ENCODE peak calls at places on chromosomes 13 and 19, in six cellular contexts. One of them, this sample, is unnamed.

GRCh38 chr13:106599875-106600797 is 32.2 kb upstream of the ARGLU1 start:
- DNase-seq in uterus: no peak
- DNase-seq in suprapubic skin: no peak
- DNase-seq in transverse colon: no peak
- DNase-seq in H1: no peak
- DNase-seq in breast epithelium: no peak
- DNase-seq in this sample: peak

GRCh38 chr19:10634881-10635463 is 9.6 kb downstream of the SLC44A2 start:
- DNase-seq in transverse colon: no peak
- DNase-seq in breast epithelium: no peak
- DNase-seq in uterus: no peak
- DNase-seq in suprapubic skin: no peak
- DNase-seq in H1: no peak
- DNase-seq in this sample: no peak

GRCh38 chr19:38424272-38424671 is 1.7 kb downstream of the RASGRP4 start:
- DNase-seq in transverse colon: no peak
- DNase-seq in suprapubic skin: no peak
- DNase-seq in H1: no peak
- DNase-seq in breast epithelium: no peak
- DNase-seq in uterus: no peak
- DNase-seq in this sample: no peak

GRCh38 chr19:47891923-47892666 is 6.0 kb upstream of the SULT2A1 start:
- DNase-seq in suprapubic skin: no peak
- DNase-seq in uterus: no peak
- DNase-seq in H1: no peak
- DNase-seq in transverse colon: no peak
- DNase-seq in breast epithelium: no peak
- DNase-seq in this sample: no peak

GRCh38 chr13:35475131-35475959 is 1.1 kb downstream of the MAB21L1 start:
- DNase-seq in suprapubic skin: no peak
- DNase-seq in breast epithelium: no peak
- DNase-seq in transverse colon: peak
- DNase-seq in uterus: no peak
- DNase-seq in H1: peak
- DNase-seq in this sample: peak

GRCh38 chr13:51453959-51454703 is 1.3 kb upstream of the INTS6 start:
- DNase-seq in suprapubic skin: no peak
- DNase-seq in transverse colon: peak
- DNase-seq in breast epithelium: no peak
- DNase-seq in H1: no peak
- DNase-seq in uterus: peak
- DNase-seq in this sample: peak

GRCh38 chr13:79825959-79826358 is 345.0 kb downstream of the NDFIP2 start:
- DNase-seq in suprapubic skin: no peak
- DNase-seq in uterus: no peak
- DNase-seq in breast epithelium: no peak
- DNase-seq in transverse colon: no peak
- DNase-seq in H1: no peak
- DNase-seq in this sample: no peak

GRCh38 chr13:80226645-80227044 is 114.3 kb downstream of the SPRY2 start:
- DNase-seq in uterus: no peak
- DNase-seq in H1: no peak
- DNase-seq in transverse colon: no peak
- DNase-seq in breast epithelium: no peak
- DNase-seq in suprapubic skin: no peak
- DNase-seq in this sample: no peak

GRCh38 chr19:18656337-18657086 is 19.7 kb downstream of the KLHL26 start:
- DNase-seq in uterus: no peak
- DNase-seq in H1: no peak
- DNase-seq in breast epithelium: no peak
- DNase-seq in transverse colon: no peak
- DNase-seq in suprapubic skin: no peak
- DNase-seq in this sample: no peak
- H3K27ac ChIP-seq in uterus: peak
- H3K27ac ChIP-seq in H1: no peak
- H3K27ac ChIP-seq in breast epithelium: no peak
- H3K27ac ChIP-seq in transverse colon: no peak
- H3K27ac ChIP-seq in suprapubic skin: no peak
- H3K27ac ChIP-seq in this sample: no peak

GRCh38 chr19:2275588-2276428 is 6.2 kb downstream of the PEAK3 start:
- DNase-seq in uterus: peak
- DNase-seq in transverse colon: peak
- DNase-seq in H1: no peak
- DNase-seq in breast epithelium: no peak
- DNase-seq in suprapubic skin: peak
- DNase-seq in this sample: no peak
- TF ChIP-seq POLR2A in uterus: no peak
- TF ChIP-seq POLR2A in transverse colon: no peak
- TF ChIP-seq POLR2A in H1: no peak
- TF ChIP-seq POLR2A in breast epithelium: no peak
- TF ChIP-seq POLR2A in suprapubic skin: no peak
- TF ChIP-seq POLR2A in this sample: no peak

GRCh38 chr13:23644527-23644926 is 74.3 kb downstream of the TNFRSF19 start:
- DNase-seq in H1: no peak
- DNase-seq in uterus: no peak
- DNase-seq in suprapubic skin: no peak
- DNase-seq in breast epithelium: no peak
- DNase-seq in transverse colon: no peak
- DNase-seq in this sample: no peak
- H3K27ac ChIP-seq in H1: no peak
- H3K27ac ChIP-seq in uterus: no peak
- H3K27ac ChIP-seq in suprapubic skin: no peak
- H3K27ac ChIP-seq in breast epithelium: no peak
- H3K27ac ChIP-seq in transverse colon: no peak
- H3K27ac ChIP-seq in this sample: no peak

GRCh38 chr19:51108805-51109146 is 567 bp upstream of the CTU1 start:
- DNase-seq in suprapubic skin: no peak
- DNase-seq in H1: no peak
- DNase-seq in transverse colon: no peak
- DNase-seq in breast epithelium: no peak
- DNase-seq in uterus: no peak
- DNase-seq in this sample: no peak
- TF ChIP-seq POLR2A in suprapubic skin: no peak
- TF ChIP-seq POLR2A in H1: no peak
- TF ChIP-seq POLR2A in transverse colon: no peak
- TF ChIP-seq POLR2A in breast epithelium: no peak
- TF ChIP-seq POLR2A in uterus: no peak
- TF ChIP-seq POLR2A in this sample: no peak

DNA sequence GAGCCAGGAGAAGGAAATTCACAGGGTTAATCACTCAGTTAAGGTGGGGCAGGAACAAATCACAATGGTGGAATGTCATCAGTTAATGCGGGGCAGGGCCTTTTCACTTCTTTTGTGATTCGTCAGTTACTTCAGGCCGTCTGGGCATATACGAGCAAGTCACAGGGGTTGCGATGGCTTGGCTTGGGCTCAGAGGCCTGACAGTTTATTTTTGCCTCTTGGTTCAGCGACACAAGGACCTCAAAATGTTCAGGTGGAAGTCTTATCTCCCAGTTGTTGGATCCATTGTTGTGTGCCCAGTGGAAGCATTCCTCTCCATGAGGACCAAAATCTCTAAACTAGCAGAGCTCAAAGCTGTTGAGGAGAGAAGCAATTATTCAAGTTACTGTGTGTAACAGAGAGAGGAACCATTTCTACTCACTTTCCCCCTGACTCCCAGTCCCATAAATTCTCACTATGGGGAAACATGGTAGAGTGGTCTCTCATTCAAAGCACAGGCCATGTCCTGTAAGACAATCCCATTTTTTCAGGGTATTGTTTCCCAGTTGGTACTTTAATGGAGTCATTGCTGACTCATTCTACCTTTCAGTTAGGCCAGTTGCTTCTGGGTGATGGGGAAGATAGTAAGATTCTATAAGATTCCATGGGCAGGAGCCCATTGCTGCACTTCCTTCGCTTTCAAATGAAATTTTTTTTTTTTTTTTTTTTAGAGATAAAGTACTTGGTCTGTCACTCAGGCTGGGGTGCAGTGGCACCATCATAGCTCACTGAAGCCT is 8.8 kb upstream of the COX7A1 start:
- DNase-seq in uterus: no peak
- DNase-seq in breast epithelium: no peak
- DNase-seq in H1: no peak
- DNase-seq in transverse colon: no peak
- DNase-seq in suprapubic skin: no peak
- DNase-seq in this sample: no peak
- H3K27ac ChIP-seq in uterus: no peak
- H3K27ac ChIP-seq in breast epithelium: no peak
- H3K27ac ChIP-seq in H1: peak
- H3K27ac ChIP-seq in transverse colon: no peak
- H3K27ac ChIP-seq in suprapubic skin: no peak
- H3K27ac ChIP-seq in this sample: peak

GRCh38 chr19:4990306-4990705 is 21.4 kb downstream of the KDM4B start:
- DNase-seq in breast epithelium: no peak
- DNase-seq in H1: no peak
- DNase-seq in transverse colon: no peak
- DNase-seq in uterus: no peak
- DNase-seq in suprapubic skin: no peak
- DNase-seq in this sample: no peak
- TF ChIP-seq POLR2A in breast epithelium: no peak
- TF ChIP-seq POLR2A in H1: no peak
- TF ChIP-seq POLR2A in transverse colon: no peak
- TF ChIP-seq POLR2A in uterus: no peak
- TF ChIP-seq POLR2A in suprapubic skin: no peak
- TF ChIP-seq POLR2A in this sample: no peak

GRCh38 chr13:109389892-109390345 is 396.5 kb downstream of the IRS2 start:
- DNase-seq in uterus: no peak
- DNase-seq in transverse colon: no peak
- DNase-seq in H1: no peak
- DNase-seq in suprapubic skin: no peak
- DNase-seq in breast epithelium: no peak
- DNase-seq in this sample: no peak
- H3K27ac ChIP-seq in uterus: no peak
- H3K27ac ChIP-seq in transverse colon: no peak
- H3K27ac ChIP-seq in H1: no peak
- H3K27ac ChIP-seq in suprapubic skin: no peak
- H3K27ac ChIP-seq in breast epithelium: no peak
- H3K27ac ChIP-seq in this sample: no peak

GRCh38 chr19:42277821-42278809 is 9.1 kb downstream of the CIC start:
- DNase-seq in H1: no peak
- DNase-seq in breast epithelium: peak
- DNase-seq in uterus: peak
- DNase-seq in transverse colon: no peak
- DNase-seq in suprapubic skin: peak
- DNase-seq in this sample: no peak
- TF ChIP-seq POLR2A in H1: no peak
- TF ChIP-seq POLR2A in breast epithelium: no peak
- TF ChIP-seq POLR2A in uterus: no peak
- TF ChIP-seq POLR2A in transverse colon: no peak
- TF ChIP-seq POLR2A in suprapubic skin: no peak
- TF ChIP-seq POLR2A in this sample: no peak

DNA sequence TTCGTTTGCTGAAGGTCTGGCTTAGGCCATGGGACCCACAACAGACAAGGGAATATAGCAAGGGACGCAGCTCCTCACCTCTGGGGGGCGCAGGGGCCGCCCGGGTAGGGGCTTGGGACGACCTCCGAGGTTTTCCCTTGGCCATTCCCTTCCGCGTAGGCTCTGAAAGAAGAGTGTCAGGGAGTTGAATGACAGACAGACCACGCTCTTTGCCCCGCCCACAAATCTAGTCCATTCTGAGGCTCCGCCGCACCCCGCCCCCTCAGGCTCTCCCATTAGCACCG is 11.4 kb upstream of the ZNF414 start:
- DNase-seq in breast epithelium: no peak
- DNase-seq in suprapubic skin: no peak
- DNase-seq in transverse colon: no peak
- DNase-seq in H1: peak
- DNase-seq in uterus: no peak
- DNase-seq in this sample: no peak
- H3K27ac ChIP-seq in breast epithelium: peak
- H3K27ac ChIP-seq in suprapubic skin: peak
- H3K27ac ChIP-seq in transverse colon: peak
- H3K27ac ChIP-seq in H1: no peak
- H3K27ac ChIP-seq in uterus: peak
- H3K27ac ChIP-seq in this sample: peak

GRCh38 chr13:98524793-98525192 is 52.1 kb downstream of the STK24 start:
- DNase-seq in H1: no peak
- DNase-seq in uterus: no peak
- DNase-seq in suprapubic skin: no peak
- DNase-seq in transverse colon: no peak
- DNase-seq in breast epithelium: no peak
- DNase-seq in this sample: no peak
- TF ChIP-seq POLR2A in H1: no peak
- TF ChIP-seq POLR2A in uterus: no peak
- TF ChIP-seq POLR2A in suprapubic skin: no peak
- TF ChIP-seq POLR2A in transverse colon: no peak
- TF ChIP-seq POLR2A in breast epithelium: no peak
- TF ChIP-seq POLR2A in this sample: no peak

This sample was measured in heart left ventricle.